ENCODE peak calls at places on chromosomes 3 and 15, in four cellular contexts. Y, T, U and F are unnamed samples.

GRCh38 chr15:78024141-78024567 is 53.4 kb downstream of the TBC1D2B start:
- DNase-seq in Y (no peak), T (peak; percentile 94), U (no peak), F (no peak)

GRCh38 chr15:84638103-84638502 is 16.0 kb downstream of the WDR73 start:
- DNase-seq in Y (peak; percentile 43), T (no peak), U (no peak), F (no peak)

GRCh38 chr15:43958894-43959330 is 132.1 kb downstream of the WDR76 start:
- DNase-seq in Y (no peak), T (no peak), U (no peak), F (no peak)

GRCh38 chr3:123559040-123559861 is 25.6 kb downstream of the HACD2 start:
- DNase-seq in Y (peak; percentile 19), T (no peak), U (no peak), F (no peak)

GRCh38 chr3:100802126-100802525 is 92.8 kb downstream of the TFG start:
- DNase-seq in Y (no peak), T (no peak), U (no peak), F (no peak)

GRCh38 chr3:28240440-28240839 is 979 bp upstream of the CMC1 start:
- DNase-seq in Y (no peak), T (no peak), U (peak; percentile 63), F (no peak)

GRCh38 chr3:42803800-42804112 is 534 bp downstream of the HIGD1A start:
- DNase-seq in Y (peak; percentile 16), T (no peak), U (no peak), F (peak; percentile 24)

GRCh38 chr15:56460046-56460445 is 4.9 kb downstream of the MNS1 start:
- DNase-seq in Y (no peak), T (no peak), U (no peak), F (no peak)

GRCh38 chr3:56799251-56799882 is 2.4 kb downstream of the ARHGEF3 start:
- DNase-seq in Y (no peak), T (no peak), U (no peak), F (no peak)

GRCh38 chr3:109806929-109807328 is 469.6 kb upstream of the DPPA4 start:
- DNase-seq in Y (peak; percentile 69), T (no peak), U (no peak), F (no peak)

GRCh38 chr15:31609243-31609642 is 282.6 kb downstream of the KLF13 start:
- DNase-seq in Y (no peak), T (no peak), U (no peak), F (no peak)

GRCh38 chr15:99155961-99156443 is 51.1 kb downstream of the SYNM start:
- DNase-seq in Y (no peak), T (no peak), U (no peak), F (no peak)

GRCh38 chr3:151985787-151986430 is 112.5 kb downstream of the SUCNR1 start:
- DNase-seq in Y (no peak), T (no peak), U (no peak), F (no peak)

GRCh38 chr3:45055411-45056143 is 29.5 kb downstream of the CLEC3B start:
- DNase-seq in Y (peak; percentile 39), T (no peak), U (no peak), F (no peak)

GRCh38 chr3:79032686-79033318 is 735.0 kb downstream of the ROBO1 start:
- DNase-seq in Y (peak; percentile 12), T (no peak), U (no peak), F (no peak)

GRCh38 chr3:195247863-195248189 is 23.1 kb downstream of the XXYLT1 start:
- DNase-seq in Y (no peak), T (no peak), U (no peak), F (no peak)

GRCh38 chr3:153350420-153350819 is 188.4 kb downstream of the RAP2B start:
- DNase-seq in Y (no peak), T (no peak), U (no peak), F (no peak)

GRCh38 chr3:53243165-53243564 is 12.7 kb downstream of the TKT start:
- DNase-seq in Y (peak; percentile 63), T (no peak), U (no peak), F (no peak)

GRCh38 chr15:74541494-74542191 is 623 bp downstream of the ARID3B start:
- DNase-seq in Y (peak; percentile 59), T (peak; percentile 69), U (peak; percentile 59), F (peak; percentile 55)

GRCh38 chr3:126654571-126655393 is at the start of gene TXNRD3:
- DNase-seq in Y (peak; percentile 37), T (peak; percentile 86), U (peak; percentile 83), F (peak; percentile 31)

GRCh38 chr3:160763073-160763472 is 7.0 kb downstream of the PPM1L start:
- DNase-seq in Y (no peak), T (no peak), U (no peak), F (no peak)

GRCh38 chr15:61994216-61994615 is 66.0 kb downstream of the VPS13C start:
- DNase-seq in Y (no peak), T (no peak), U (no peak), F (no peak)

DNA sequence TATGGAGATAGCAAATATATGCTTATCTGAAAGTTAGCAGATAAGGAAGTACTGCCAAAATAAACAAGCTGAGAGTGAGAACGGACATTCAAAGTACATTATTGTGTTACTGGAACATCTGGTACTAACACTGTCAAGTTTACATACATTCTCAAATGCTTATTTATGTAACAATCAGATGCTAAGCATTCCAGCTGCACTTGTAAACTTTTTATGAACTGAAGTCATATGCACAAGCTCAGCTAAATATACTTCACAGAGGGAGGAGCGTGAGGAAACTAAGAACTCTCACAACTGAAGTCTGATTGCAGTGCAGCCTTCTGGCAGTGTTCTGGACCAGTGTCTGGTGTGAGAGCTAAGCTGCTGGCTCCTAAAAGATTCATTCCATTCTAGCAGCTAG is 223.7 kb upstream of the NANOGP8 start:
- DNase-seq in Y (no peak), T (peak; percentile 70), U (no peak), F (no peak)
- TF ChIP-seq POLR2AphosphoS5 in Y (no peak), T (peak; percentile 63), U (no peak), F (no peak)

GRCh38 chr15:29820802-29821160 is 1.5 kb downstream of the TJP1 start:
- DNase-seq in Y (no peak), T (no peak), U (no peak), F (no peak)
- TF ChIP-seq POLR2AphosphoS5 in Y (no peak), T (no peak), U (no peak), F (no peak)

DNA sequence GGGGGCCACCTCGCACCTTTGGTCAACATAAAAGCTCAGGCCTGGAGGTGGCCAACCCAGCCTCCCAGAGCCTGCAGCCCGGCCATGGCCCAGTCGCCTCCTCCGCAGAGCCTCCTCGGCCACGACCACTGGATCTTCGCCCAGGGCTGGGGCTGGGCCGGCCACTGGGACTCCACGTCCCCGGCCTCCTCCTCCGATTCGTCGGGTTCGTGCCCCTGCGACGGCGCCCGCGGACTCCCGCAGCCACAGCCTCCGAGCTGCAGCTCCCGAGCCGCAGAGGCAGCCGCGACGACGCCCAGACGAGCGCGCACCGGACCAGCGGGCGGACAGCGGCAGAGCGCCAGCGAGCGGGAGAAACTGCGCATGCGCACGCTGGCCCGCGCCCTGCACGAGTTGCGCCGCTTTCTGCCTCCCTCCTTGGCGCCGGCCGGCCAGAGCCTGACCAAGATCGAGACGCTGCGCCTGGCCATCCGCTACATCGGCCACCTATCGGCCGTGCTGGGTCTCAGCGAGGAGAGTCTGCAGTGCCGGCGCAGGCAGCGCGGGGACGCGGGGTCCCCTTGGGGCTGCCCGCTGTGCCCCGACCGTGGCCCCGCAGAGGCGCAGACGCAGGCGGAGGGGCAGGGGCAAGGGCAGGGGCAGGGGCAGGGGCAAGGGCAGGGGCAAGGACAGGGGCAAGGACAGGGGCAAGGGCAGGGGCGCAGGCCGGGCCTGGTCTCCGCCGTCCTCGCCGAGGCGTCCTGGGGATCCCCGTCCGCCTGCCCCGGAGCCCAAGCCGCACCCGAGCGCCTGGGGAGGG is at the start of gene MESP2:
- DNase-seq in Y (peak; percentile 59), T (peak; percentile 93), U (peak; percentile 90), F (peak; percentile 75)
- TF ChIP-seq POLR2AphosphoS5 in Y (no peak), T (no peak), U (no peak), F (no peak)

DNA sequence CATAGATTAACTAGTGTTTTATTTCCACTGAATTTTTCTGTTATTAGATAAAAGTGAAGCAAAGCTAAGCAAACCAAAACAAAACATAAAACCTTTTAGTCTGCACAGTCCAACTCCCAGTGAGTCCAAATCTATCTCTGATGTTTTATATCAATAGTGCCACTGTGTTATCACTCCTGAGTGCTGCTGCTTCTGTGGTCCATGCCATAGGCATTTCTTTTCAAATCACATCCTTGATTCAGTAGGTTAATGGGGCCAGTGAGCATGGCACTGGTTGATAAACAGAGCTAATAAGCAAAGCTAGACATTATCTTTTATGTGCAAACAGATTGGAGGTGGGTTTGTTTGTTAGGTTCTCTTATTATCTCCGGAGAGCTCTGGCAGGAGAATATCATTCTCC is 30.0 kb downstream of the RBMS3 start:
- DNase-seq in Y (no peak), T (no peak), U (no peak), F (no peak)
- TF ChIP-seq POLR2AphosphoS5 in Y (no peak), T (no peak), U (no peak), F (no peak)

DNA sequence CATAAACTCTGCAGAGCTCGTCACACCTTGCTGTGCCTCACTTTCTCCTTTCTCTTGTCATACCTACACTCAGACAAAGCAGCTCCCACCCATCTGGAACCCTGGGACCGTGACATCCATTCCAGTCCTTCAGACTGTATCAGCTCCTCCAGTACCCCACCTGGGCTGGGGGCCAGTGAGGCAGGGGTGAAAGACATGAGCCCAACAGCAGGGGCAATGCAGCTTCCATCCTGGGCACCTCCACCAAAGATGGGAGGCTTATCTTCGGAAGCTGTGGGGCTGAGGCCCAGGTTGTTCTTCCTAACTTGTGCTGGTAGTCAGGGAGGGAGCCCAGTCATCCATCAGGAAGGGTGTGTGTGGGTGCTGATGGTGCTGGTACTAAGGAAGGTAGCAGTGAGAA is 109.2 kb downstream of the EEFSEC start:
- DNase-seq in Y (no peak), T (no peak), U (peak; percentile 13), F (no peak)
- TF ChIP-seq POLR2AphosphoS5 in Y (no peak), T (no peak), U (no peak), F (no peak)

GRCh38 chr15:41965441-41966413 is 6.6 kb downstream of the EHD4 start:
- DNase-seq in Y (no peak), T (no peak), U (peak; percentile 39), F (no peak)

GRCh38 chr15:41957021-41957897 is 15.1 kb downstream of the EHD4 start:
- DNase-seq in Y (no peak), T (no peak), U (no peak), F (peak; percentile 31)

GRCh38 chr15:41958002-41958420 is 14.3 kb downstream of the EHD4 start:
- DNase-seq in Y (no peak), T (no peak), U (no peak), F (no peak)

GRCh38 chr15:41961014-41961518 is 11.3 kb downstream of the EHD4 start:
- DNase-seq in Y (no peak), T (no peak), U (no peak), F (no peak)

GRCh38 chr15:41961803-41962202 is 10.6 kb downstream of the EHD4 start:
- DNase-seq in Y (no peak), T (no peak), U (no peak), F (no peak)
- TF ChIP-seq POLR2AphosphoS5 in Y (no peak), T (no peak), U (no peak), F (no peak)

GRCh38 chr3:39149498-39150169 is 3.8 kb downstream of the CSRNP1 start:
- DNase-seq in Y (no peak), T (no peak), U (no peak), F (no peak)

GRCh38 chr3:39149059-39149455 is 4.3 kb downstream of the CSRNP1 start:
- DNase-seq in Y (no peak), T (no peak), U (no peak), F (no peak)

GRCh38 chr3:39147711-39148115 is 5.7 kb downstream of the CSRNP1 start:
- DNase-seq in Y (peak; percentile 86), T (no peak), U (no peak), F (no peak)

GRCh38 chr3:39147374-39147709 is 6.0 kb downstream of the CSRNP1 start:
- DNase-seq in Y (no peak), T (no peak), U (no peak), F (no peak)

GRCh38 chr3:39148116-39149058 is 5.0 kb downstream of the CSRNP1 start:
- DNase-seq in Y (peak; percentile 70), T (no peak), U (no peak), F (no peak)
- TF ChIP-seq POLR2AphosphoS5 in Y (peak; percentile 46), T (no peak), U (no peak), F (no peak)